ENCODE peak calls at places on chromosomes 5 and 9, in eight cellular contexts. F is naive thymus-derived CD4-positive, alpha-beta T cell; C is sigmoid colon; X is CD8-positive, alpha-beta T cell; A is endothelial cell of umbilical vein; J is kidney; E is heart left ventricle; S is neural progenitor cell. W is an unnamed sample. For H3K9me3, the result is how much of the 10 kb centered on the place peaks cover.

GRCh38 chr9:2128611-2129010 is 113.5 kb downstream of the SMARCA2 start:
- DNase-seq in F (no peak), C (no peak), X (no peak), A (no peak), J (no peak), E (no peak), S (no peak), W (no peak)

GRCh38 chr9:19922476-19923118 is 133.8 kb upstream of the SLC24A2 start:
- DNase-seq in F (no peak), C (no peak), X (no peak), A (peak), J (no peak), E (no peak), S (peak), W (no peak)

GRCh38 chr9:88749420-88749819 is 214.4 kb downstream of the NXNL2 start:
- DNase-seq in F (no peak), C (no peak), X (no peak), A (no peak), J (no peak), E (no peak), S (no peak), W (no peak)

GRCh38 chr5:137254695-137255094 is 244.4 kb downstream of the SPOCK1 start:
- DNase-seq in F (no peak), C (no peak), X (no peak), A (no peak), J (no peak), E (no peak), S (no peak), W (no peak)

GRCh38 chr5:157718529-157718928 is 12.7 kb upstream of the THG1L start:
- DNase-seq in F (peak), C (no peak), X (peak), A (peak), J (no peak), E (no peak), S (peak), W (no peak)

GRCh38 chr5:2621631-2622030 is 129.8 kb downstream of the IRX2 start:
- DNase-seq in F (no peak), C (no peak), X (no peak), A (no peak), J (no peak), E (no peak), S (no peak), W (no peak)

GRCh38 chr5:153654444-153654843 is 164.0 kb downstream of the GRIA1 start:
- DNase-seq in F (no peak), C (no peak), X (no peak), A (no peak), J (no peak), E (no peak), S (no peak), W (no peak)

GRCh38 chr9:137085918-137086530 is 761 bp upstream of the MAN1B1 start:
- DNase-seq in F (peak), C (no peak), X (peak), A (peak), J (peak), E (no peak), S (peak), W (no peak)

GRCh38 chr5:172906436-172906835 is 52.8 kb upstream of the RPL26L1 start:
- DNase-seq in F (no peak), C (no peak), X (no peak), A (no peak), J (no peak), E (no peak), S (no peak), W (no peak)

DNA sequence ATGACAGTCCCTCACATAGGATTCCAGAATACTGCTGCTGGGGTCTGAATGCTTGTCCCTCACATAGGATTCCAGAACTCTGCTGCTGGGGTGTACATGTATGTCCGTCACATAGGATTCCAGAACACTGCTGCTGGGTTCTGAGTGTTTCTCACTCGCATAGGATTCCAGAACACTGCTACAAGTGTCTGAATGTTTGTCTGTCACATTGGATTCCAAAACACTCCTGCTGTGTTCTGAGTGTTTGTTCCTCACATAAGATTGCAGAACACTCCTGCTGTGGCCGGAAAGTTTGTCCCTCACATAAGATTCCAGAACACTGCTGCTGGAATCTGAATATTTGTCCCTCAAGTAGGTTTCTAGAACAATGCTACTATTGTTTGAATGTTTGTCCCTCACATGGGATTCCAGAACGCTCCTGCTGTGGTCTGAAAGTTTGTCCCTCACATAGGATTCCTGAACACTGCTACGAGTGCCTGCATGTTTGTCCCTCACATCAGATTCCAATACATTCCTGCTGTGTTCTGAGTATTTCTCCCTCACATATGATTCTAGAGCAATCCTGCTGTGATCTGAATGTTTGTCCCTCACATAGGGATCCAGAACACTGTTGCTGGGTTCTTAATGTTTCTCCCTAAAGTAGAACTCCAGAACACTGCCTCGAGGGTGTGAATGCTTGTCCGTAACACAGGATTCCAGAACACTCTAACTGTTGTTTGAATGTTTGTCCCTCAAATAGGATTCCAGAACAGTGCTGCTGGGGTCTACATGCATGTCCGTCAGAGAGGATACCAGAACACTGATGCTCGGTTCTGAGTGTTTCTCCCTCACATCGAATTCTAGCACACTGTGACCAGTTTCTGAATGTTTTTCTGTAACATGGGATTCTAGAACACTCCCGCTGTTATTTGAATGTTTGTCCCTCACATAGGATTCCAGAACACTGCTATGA is 200.4 kb downstream of the FOXD4L6 start:
- DNase-seq in F (no peak), C (no peak), X (no peak), A (no peak), J (no peak), E (no peak), S (no peak), W (no peak)
- H3K9me3 ChIP-seq in F (half or more), C (half or more), X (half or more), A (under half), J (half or more), E (half or more), S (under half), W (half or more)

GRCh38 chr9:123354806-123355508 is 1.0 kb upstream of the CRB2 start:
- DNase-seq in F (no peak), C (no peak), X (no peak), A (no peak), J (no peak), E (no peak), S (peak), W (no peak)
- H3K27ac ChIP-seq in F (no peak), C (no peak), X (no peak), A (no peak), J (no peak), E (no peak), S (no peak), W (no peak)

DNA sequence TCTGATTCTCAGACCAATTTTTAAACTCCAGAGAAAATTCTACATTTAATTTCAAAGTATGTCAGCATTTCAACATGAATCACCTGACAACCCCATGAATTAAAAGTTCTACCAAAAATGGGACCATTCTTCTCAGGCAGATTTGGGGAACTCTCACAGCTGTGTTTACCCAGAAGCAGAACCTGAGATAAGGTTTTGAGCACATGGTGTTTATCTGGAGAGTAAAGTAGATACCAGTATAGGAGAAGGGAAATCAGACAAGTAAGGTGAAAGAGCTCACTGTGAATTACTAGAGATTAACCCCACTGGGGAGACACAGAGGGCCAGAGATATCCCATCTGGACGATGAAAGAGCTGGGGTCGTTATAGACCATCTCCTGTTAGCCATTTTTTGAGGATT is 729.1 kb downstream of the DNAH5 start:
- DNase-seq in F (no peak), C (no peak), X (no peak), A (no peak), J (no peak), E (no peak), S (no peak), W (no peak)
- H3K9me3 ChIP-seq in F (under half), C (under half), X (under half), A (under half), J (under half), E (under half), S (under half), W (under half)

DNA sequence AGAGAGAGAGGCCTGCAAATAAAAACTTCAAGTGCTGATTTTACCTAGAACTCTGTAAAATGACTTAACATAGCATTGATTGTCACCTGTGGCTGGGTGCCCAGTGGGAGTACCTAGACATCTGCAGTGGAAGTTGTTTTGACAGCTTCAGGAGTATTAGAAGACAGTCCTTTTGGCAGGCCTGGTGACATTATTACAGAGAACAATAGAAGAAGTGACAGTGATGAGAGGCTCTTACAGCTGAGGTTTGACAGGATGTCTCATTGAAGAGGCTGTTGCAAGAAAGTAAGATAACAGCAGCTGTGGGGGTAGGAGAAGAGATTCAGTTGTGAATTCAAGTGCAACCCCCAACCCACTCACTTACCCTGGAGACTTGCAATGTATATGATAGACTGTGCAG is 27.9 kb upstream of the MUSK start:
- DNase-seq in F (no peak), C (no peak), X (no peak), A (no peak), J (no peak), E (no peak), S (peak), W (no peak)
- H3K27ac ChIP-seq in F (no peak), C (no peak), X (no peak), A (no peak), J (no peak), E (no peak), S (no peak), W (no peak)

GRCh38 chr5:58382131-58382534 is 77.8 kb downstream of the PLK2 start:
- DNase-seq in F (no peak), C (no peak), X (no peak), A (no peak), J (no peak), E (no peak), S (no peak), W (no peak)
- H3K9me3 ChIP-seq in F (under half), C (under half), X (under half), A (under half), J (under half), E (under half), S (under half), W (under half)

GRCh38 chr5:141608557-141608956 is 10.2 kb downstream of the DIAPH1 start:
- DNase-seq in F (no peak), C (no peak), X (no peak), A (no peak), J (no peak), E (no peak), S (no peak), W (no peak)
- H3K27ac ChIP-seq in F (peak), C (no peak), X (peak), A (no peak), J (peak), E (no peak), S (no peak), W (peak)

W was measured in upper lobe of right lung.